ENCODE peak calls at places on chromosomes 7 and 10, in nine cellular contexts. Z, U, K, I, F, S, B, A and N are unnamed samples.
A peak's percentile ranks its signal among the peaks of the same experiment; 100 is the strongest.

GRCh38 chr7:49855281-49855980 is 82.0 kb downstream of the VWC2 start:
- DNase-seq in Z (no peak), U (no peak), K (no peak), I (no peak), F (no peak), S (no peak), B (no peak), A (no peak), N (no peak)

GRCh38 chr7:151138541-151138910 is 29.0 kb downstream of the GBX1 start:
- DNase-seq in Z (peak; percentile 47), U (no peak), K (no peak), I (no peak), F (no peak), S (no peak), B (no peak), A (no peak), N (peak; percentile 22)

GRCh38 chr10:17923728-17924127 is 28.0 kb upstream of the SLC39A12 start:
- DNase-seq in Z (no peak), U (peak; percentile 87), K (peak; percentile 81), I (peak; percentile 69), F (no peak), S (peak; percentile 18), B (peak; percentile 85), A (peak; percentile 85), N (no peak)

GRCh38 chr7:27172388-27172774 is 1.7 kb downstream of the HOXA10 start:
- DNase-seq in Z (peak; percentile 59), U (no peak), K (no peak), I (no peak), F (peak; percentile 45), S (no peak), B (no peak), A (peak; percentile 72), N (no peak)

GRCh38 chr7:139117599-139118233 is 8.2 kb upstream of the ZC3HAV1 start:
- DNase-seq in Z (no peak), U (no peak), K (no peak), I (no peak), F (no peak), S (no peak), B (no peak), A (no peak), N (no peak)

GRCh38 chr10:8047452-8048280 is 6.8 kb upstream of the GATA3 start:
- DNase-seq in Z (no peak), U (no peak), K (no peak), I (no peak), F (no peak), S (no peak), B (no peak), A (no peak), N (no peak)

GRCh38 chr10:970311-971149 is 17.7 kb upstream of the GTPBP4 start:
- DNase-seq in Z (no peak), U (no peak), K (peak; percentile 32), I (no peak), F (no peak), S (no peak), B (no peak), A (no peak), N (no peak)

GRCh38 chr7:1425292-1426136 is 33.8 kb downstream of the MICALL2 start:
- DNase-seq in Z (no peak), U (no peak), K (peak; percentile 26), I (no peak), F (no peak), S (no peak), B (no peak), A (no peak), N (no peak)

GRCh38 chr10:112298581-112298980 is 15.4 kb downstream of the TECTB start:
- DNase-seq in Z (no peak), U (no peak), K (no peak), I (no peak), F (no peak), S (no peak), B (no peak), A (no peak), N (no peak)

GRCh38 chr10:22714524-22715289 is at the start of gene PIP4K2A:
- DNase-seq in Z (peak; percentile 80), U (no peak), K (peak; percentile 70), I (peak; percentile 55), F (peak; percentile 59), S (peak; percentile 84), B (no peak), A (peak; percentile 55), N (peak; percentile 90)

GRCh38 chr10:80619036-80619435 is 81.3 kb downstream of the SH2D4B start:
- DNase-seq in Z (no peak), U (no peak), K (no peak), I (no peak), F (no peak), S (no peak), B (peak; percentile 42), A (no peak), N (no peak)

GRCh38 chr7:136062625-136063336 is 85.6 kb upstream of the MTPN start:
- DNase-seq in Z (no peak), U (no peak), K (no peak), I (no peak), F (no peak), S (no peak), B (no peak), A (no peak), N (no peak)

GRCh38 chr10:33252794-33253203 is 81.7 kb downstream of the NRP1 start:
- DNase-seq in Z (no peak), U (peak; percentile 48), K (peak; percentile 86), I (no peak), F (no peak), S (no peak), B (no peak), A (peak; percentile 76), N (no peak)

GRCh38 chr7:30503273-30504212 is 1.1 kb downstream of the GGCT start:
- DNase-seq in Z (no peak), U (no peak), K (peak; percentile 15), I (no peak), F (no peak), S (no peak), B (no peak), A (no peak), N (no peak)

GRCh38 chr10:73922007-73922863 is 11.3 kb downstream of the PLAU start:
- DNase-seq in Z (no peak), U (no peak), K (no peak), I (no peak), F (no peak), S (no peak), B (no peak), A (no peak), N (no peak)

GRCh38 chr10:30436688-30437038 is 2.7 kb downstream of the MAP3K8 start:
- DNase-seq in Z (no peak), U (no peak), K (peak; percentile 31), I (no peak), F (no peak), S (no peak), B (no peak), A (peak; percentile 32), N (no peak)

GRCh38 chr7:158394936-158395335 is 192.7 kb downstream of the PTPRN2 start:
- DNase-seq in Z (no peak), U (no peak), K (peak; percentile 16), I (no peak), F (no peak), S (no peak), B (no peak), A (no peak), N (peak; percentile 44)

GRCh38 chr10:52466464-52466863 is 152.4 kb downstream of the DKK1 start:
- DNase-seq in Z (no peak), U (no peak), K (no peak), I (no peak), F (no peak), S (no peak), B (no peak), A (peak; percentile 89), N (no peak)

GRCh38 chr10:3419719-3420495 is 247.3 kb upstream of the PITRM1 start:
- DNase-seq in Z (no peak), U (no peak), K (no peak), I (no peak), F (no peak), S (no peak), B (no peak), A (no peak), N (no peak)

GRCh38 chr10:43202657-43203490 is 64.0 kb downstream of the RASGEF1A start:
- DNase-seq in Z (peak; percentile 84), U (no peak), K (no peak), I (no peak), F (peak; percentile 50), S (no peak), B (no peak), A (no peak), N (no peak)

GRCh38 chr7:22723171-22723601 is 3.8 kb upstream of the IL6 start:
- DNase-seq in Z (peak; percentile 73), U (no peak), K (peak; percentile 64), I (peak; percentile 18), F (no peak), S (peak; percentile 39), B (no peak), A (peak; percentile 71), N (peak; percentile 60)

GRCh38 chr7:95375591-95376294 is 20.4 kb downstream of the PON3 start:
- DNase-seq in Z (no peak), U (no peak), K (no peak), I (no peak), F (no peak), S (no peak), B (no peak), A (no peak), N (no peak)